ENCODE peak calls at places on chromosomes 1 and 21, in four cellular contexts. F is endothelial cell of umbilical vein, M is H1, R is HCT116. C is an unnamed sample.

GRCh38 chr1:223478606-223479005 is 85.4 kb downstream of the CCDC185 start:
- DNase-seq in F (no peak), M (no peak), R (no peak), C (no peak)

GRCh38 chr1:30232288-30232899 is 491.0 kb downstream of the MATN1 start:
- DNase-seq in R (peak), F (no peak), M (peak), C (no peak)

GRCh38 chr1:31755197-31755611 is 8.9 kb downstream of the ADGRB2 start:
- DNase-seq in F (no peak), R (no peak), M (no peak), C (no peak)

GRCh38 chr1:231871878-231872277 is 245.3 kb downstream of the DISC1 start:
- DNase-seq in F (no peak), R (no peak), M (no peak), C (no peak)

GRCh38 chr1:117501275-117501674 is 104.6 kb upstream of the TENT5C start:
- DNase-seq in R (no peak), F (no peak), M (no peak), C (no peak)

GRCh38 chr1:24425446-24425845 is 9.8 kb downstream of the NIPAL3 start:
- DNase-seq in R (no peak), M (no peak), F (no peak), C (no peak)

GRCh38 chr1:118223426-118223825 is 38.4 kb upstream of the SPAG17 start:
- DNase-seq in F (no peak), M (peak), R (no peak), C (no peak)

GRCh38 chr1:27137544-27138075 is 17.3 kb downstream of the SLC9A1 start:
- DNase-seq in R (no peak), M (no peak), F (no peak), C (no peak)

GRCh38 chr1:1463312-1463711 is 8.3 kb upstream of the ATAD3B start:
- DNase-seq in M (no peak), R (no peak), F (no peak), C (no peak)

GRCh38 chr1:152347116-152347728 is 12.6 kb downstream of the FLG2 start:
- DNase-seq in R (peak), F (peak), M (peak), C (peak)

GRCh38 chr1:6464514-6464836 is 1.5 kb downstream of the TNFRSF25 start:
- DNase-seq in M (no peak), F (no peak), R (no peak), C (no peak)

GRCh38 chr1:232973652-232974611 is 23.5 kb downstream of the NTPCR start:
- DNase-seq in R (no peak), M (no peak), F (peak), C (no peak)

GRCh38 chr1:182446033-182446669 is 3.8 kb upstream of the RGSL1 start:
- DNase-seq in M (peak), R (peak), F (peak), C (no peak)

GRCh38 chr1:113178522-113178921 is 105.5 kb downstream of the LRIG2 start:
- DNase-seq in F (peak), R (no peak), M (no peak), C (no peak)

GRCh38 chr21:39737376-39738000 is 7.5 kb upstream of the IGSF5 start:
- DNase-seq in F (no peak), R (no peak), M (no peak), C (no peak)

GRCh38 chr1:8389962-8390535 is 72.1 kb downstream of the SLC45A1 start:
- DNase-seq in R (no peak), M (no peak), F (no peak), C (no peak)

GRCh38 chr1:222392571-222392970 is 155.3 kb downstream of the HHIPL2 start:
- DNase-seq in F (no peak), R (no peak), M (no peak), C (no peak)

GRCh38 chr1:186481303-186481888 is 20.5 kb upstream of the PDC start:
- DNase-seq in R (no peak), M (no peak), F (no peak), C (no peak)

GRCh38 chr1:5711079-5711478 is 281.1 kb downstream of the NPHP4 start:
- DNase-seq in R (no peak), F (no peak), M (no peak), C (no peak)

GRCh38 chr1:201277441-201277840 is 5.9 kb upstream of the PKP1 start:
- DNase-seq in M (no peak), F (no peak), R (no peak), C (no peak)
- TF ChIP-seq POLR2AphosphoS5 in M (no peak), F (no peak), R (no peak), C (no peak)

GRCh38 chr1:236175642-236176336 is 33.5 kb downstream of the GPR137B start:
- DNase-seq in F (no peak), R (no peak), M (no peak), C (no peak)
- TF ChIP-seq EZH2 in F (no peak), R (no peak), M (no peak), C (no peak)

DNA sequence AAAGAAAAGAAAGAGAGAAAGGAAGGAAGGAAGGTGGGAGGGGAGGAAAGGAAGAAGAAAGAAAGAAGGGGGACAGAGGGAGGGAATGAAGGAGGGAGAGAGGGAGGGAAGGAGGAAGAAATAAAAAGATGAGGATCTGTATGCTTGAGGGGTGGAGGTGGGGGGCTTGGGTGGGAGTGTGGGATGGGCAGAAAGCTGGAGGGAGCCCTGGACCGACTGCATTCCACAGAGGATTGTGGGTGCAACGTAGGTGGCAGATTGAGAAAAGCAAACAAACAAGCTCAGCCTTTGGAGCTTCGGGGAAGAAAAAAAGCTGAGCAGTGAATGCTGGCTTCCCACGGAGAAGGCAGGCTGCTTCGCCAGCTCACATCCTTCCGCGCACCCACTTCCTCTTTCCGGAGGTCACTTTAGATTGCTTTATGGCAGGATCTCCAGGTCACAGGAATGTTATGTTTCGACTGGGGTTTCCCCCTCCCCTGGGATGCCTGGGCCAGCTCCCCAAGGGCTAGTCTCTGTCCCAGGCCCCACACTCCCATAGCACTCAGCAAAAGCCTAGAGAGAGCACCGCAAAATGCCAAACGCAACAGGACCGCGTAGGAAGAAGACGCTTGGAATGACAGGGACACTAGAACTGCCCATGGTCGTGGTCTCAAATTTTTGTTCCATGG is 20.7 kb upstream of the LGALS8 start:
- DNase-seq in R (peak), F (peak), M (peak), C (no peak)
- H3K9ac ChIP-seq in R (peak), F (no peak), M (peak), C (peak)

DNA sequence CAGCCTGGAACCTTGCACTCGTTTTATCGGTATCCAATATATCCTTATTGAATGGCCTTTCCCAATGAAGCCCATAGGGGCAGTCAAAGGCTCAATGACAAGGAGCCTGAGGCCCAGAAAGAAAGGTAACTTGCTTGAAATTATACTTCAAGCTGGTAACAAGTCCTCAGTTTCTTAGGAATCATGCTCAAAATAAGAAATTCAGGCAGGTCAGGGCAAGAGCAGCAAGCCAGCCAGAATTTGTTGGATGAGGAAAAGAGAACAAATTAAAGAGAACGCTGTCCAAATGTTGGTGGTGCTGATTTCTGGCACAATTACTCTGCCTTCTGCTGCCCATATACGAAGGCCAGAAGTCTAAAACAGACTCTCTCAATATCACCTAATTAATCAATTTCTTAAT is 77.6 kb downstream of the DDX20 start:
- DNase-seq in M (no peak), F (no peak), R (no peak), C (no peak)
- TF ChIP-seq POLR2AphosphoS5 in M (no peak), F (no peak), R (no peak), C (no peak)

GRCh38 chr1:47229031-47229831 is 2.8 kb downstream of the TAL1 start:
- DNase-seq in R (no peak), M (peak), F (peak), C (no peak)

GRCh38 chr1:47232187-47232874 is at the start of gene TAL1:
- DNase-seq in F (peak), R (no peak), M (peak), C (no peak)

GRCh38 chr1:47231314-47232186 is 475 bp downstream of the TAL1 start:
- DNase-seq in F (peak), R (no peak), M (peak), C (peak)

GRCh38 chr1:47229884-47230691 is 1.9 kb downstream of the TAL1 start:
- DNase-seq in R (no peak), F (peak), M (peak), C (no peak)

DNA sequence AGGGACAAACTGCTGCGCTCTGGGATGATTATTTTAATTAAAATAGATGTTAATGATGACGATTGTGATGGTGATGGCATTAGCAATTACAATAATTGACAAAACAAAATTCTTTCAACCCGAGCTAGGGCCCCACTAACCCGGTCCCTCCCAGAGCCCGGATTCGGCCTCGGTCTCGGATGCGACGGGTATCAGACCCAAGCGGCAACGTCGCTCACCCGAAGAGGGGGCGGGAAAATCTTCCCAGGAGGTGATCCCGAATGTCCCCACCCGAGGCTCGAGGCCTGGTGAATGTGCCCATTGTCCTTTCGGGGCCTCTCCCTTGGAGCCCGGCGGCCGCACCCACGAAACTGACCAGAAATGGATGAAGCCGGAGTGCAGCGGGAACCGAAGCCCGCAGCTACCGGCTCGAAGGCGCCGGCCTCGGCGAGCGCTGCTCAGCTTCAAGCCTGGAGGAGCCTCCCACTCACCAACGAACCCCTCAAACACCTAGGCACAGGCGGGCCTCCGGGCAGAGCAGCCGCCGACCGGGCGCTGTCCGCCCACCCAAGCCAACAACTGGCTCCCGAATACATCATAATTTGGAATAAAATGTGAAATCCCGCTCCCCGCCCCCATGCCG is 1.2 kb downstream of the TAL1 start:
- DNase-seq in R (no peak), M (peak), F (no peak), C (no peak)
- TF ChIP-seq EZH2 in R (no peak), M (peak), F (no peak), C (no peak)

DNA sequence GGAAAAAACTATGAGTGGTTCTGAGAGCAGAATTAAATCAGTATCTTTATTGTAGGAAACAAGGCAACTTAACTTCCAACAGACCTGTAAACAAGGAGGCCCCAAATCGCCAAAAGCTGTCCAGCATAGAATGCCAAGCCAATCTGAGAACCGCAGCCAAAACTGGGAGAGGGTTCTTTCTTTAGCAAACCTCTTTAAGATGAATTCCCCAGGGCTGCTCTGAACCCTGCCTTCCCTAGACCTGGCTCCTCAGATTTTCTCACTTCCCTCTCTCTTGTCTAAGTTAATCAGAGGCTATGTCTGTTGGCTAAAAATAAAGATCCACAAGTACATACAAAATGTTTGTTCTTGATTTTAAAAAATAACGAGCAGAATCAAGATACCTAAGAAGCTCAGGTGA is 141.4 kb downstream of the SMYD3 start:
- DNase-seq in F (no peak), R (no peak), M (no peak), C (no peak)
- H3K9ac ChIP-seq in F (no peak), R (no peak), M (no peak), C (no peak)

DNA sequence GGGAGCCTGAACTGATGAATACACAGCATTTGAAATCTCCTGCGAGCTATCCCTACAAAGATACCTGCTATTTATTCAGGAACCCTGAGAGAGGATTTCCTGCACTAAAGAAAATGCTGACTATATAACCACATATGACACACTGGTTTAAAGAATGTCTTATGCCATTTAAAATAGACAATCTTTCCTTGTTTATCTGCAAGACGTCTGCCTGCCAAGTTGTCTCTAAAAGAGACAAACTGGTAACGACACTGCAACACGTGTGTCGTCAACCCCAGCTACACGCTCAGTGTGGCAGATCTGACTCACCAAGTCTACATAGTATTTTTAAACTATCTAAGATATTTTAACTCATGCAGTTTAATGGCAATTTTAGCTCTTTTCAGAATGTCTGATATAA is 42.7 kb downstream of the APP start:
- DNase-seq in M (no peak), F (peak), R (no peak), C (no peak)
- TF ChIP-seq POLR2AphosphoS5 in M (no peak), F (no peak), R (no peak), C (no peak)

GRCh38 chr1:119516680-119517079 is 9.7 kb downstream of the HSD3B1 start:
- DNase-seq in F (no peak), R (peak), M (peak), C (no peak)

GRCh38 chr1:119510046-119510445 is 3.0 kb downstream of the HSD3B1 start:
- DNase-seq in R (no peak), M (no peak), F (no peak), C (no peak)

DNA sequence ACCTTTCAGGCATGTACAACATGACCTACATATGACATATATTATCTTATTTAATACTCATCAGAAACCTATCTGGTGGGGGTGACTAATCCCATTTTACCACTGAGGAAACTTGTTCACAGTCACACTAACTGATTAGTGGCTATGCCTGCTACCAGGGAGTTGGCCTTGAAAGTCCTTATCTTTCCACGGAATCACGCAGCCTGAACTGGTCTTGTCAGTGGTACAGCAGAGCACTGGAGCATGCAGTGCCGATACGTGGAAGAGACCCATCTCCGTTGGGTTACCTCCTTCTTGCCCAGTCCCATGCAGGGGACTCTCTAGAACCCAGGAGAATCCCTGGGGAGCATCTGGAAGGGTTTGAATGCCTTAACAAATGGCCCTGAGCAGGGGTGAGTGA is 8.2 kb downstream of the HSD3B1 start:
- DNase-seq in F (no peak), R (no peak), M (no peak), C (no peak)
- TF ChIP-seq EZH2 in F (no peak), R (no peak), M (no peak), C (no peak)

DNA sequence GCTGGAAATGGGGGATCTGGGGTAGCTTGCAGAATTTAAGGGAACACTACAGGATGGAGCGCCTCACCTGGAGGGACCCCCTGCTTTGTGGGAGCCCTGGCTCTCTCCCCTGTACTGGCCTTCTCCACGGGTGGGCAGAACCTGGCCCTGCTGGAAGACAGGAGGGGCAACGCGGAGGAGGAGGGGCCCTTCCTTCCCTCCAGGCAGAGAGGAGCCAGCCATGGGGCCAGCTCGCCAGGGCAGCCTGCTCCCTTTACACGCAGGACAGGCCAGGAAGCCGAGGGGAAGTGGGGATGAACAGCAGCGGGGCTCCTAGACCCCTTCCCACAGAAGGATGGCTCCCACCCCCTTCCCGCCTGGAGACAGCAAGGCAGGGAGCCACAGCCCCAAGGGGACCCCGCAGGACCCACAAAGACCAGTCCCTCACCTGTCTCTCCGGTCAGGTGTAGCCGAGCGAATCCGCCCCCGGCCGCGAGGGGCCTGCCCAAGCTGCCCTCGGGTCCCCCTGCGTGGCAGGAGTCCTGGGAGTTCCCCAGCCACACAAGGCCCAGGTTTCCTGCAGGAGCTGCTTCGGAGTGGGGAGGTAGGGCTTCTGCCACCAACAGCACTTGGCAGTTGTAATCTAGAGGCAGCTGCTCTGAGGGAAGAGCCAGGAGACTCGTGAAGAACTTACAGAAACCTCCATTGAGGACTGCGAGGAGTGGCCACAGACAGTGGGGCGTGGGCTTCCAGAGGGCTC is 1.6 kb upstream of the SLC19A1 start:
- DNase-seq in R (no peak), F (no peak), M (peak), C (no peak)
- H3K9ac ChIP-seq in R (no peak), F (no peak), M (no peak), C (no peak)